ENCODE peak calls at places on chromosomes 6 and 20, in ten cellular contexts. J is NCI-H345; E is brain microvascular endothelial cell; H is HCEC 1CT; T is epithelial cell of esophagus; X is nephron progenitor cell; Y is activated CD4-positive, CD25-positive, alpha-beta regulatory T cell treated with anti-CD3 and anti-CD28 coated beads, Interleukin-2, amount 50 U/mL, for 16 hours; M is adrenal gland; Z is neural crest cell; S is lower leg skin. V is an unnamed sample.
A peak's percentile ranks its signal among the peaks of the same experiment; 100 is the strongest.

GRCh38 chr6:136466789-136467585 is 83.2 kb downstream of the MAP7 start:
- DNase-seq in J (peak; percentile 73), E (no peak), H (no peak), T (no peak), X (no peak), Y (no peak), M (no peak), Z (no peak), S (no peak), V (no peak)

GRCh38 chr6:36131517-36132220 is 1.4 kb downstream of the MAPK13 start:
- DNase-seq in J (peak; percentile 43), E (peak; percentile 77), H (peak; percentile 85), T (peak; percentile 14), X (no peak), Y (peak; percentile 18), M (peak; percentile 93), Z (no peak), S (no peak), V (peak; percentile 63)

GRCh38 chr20:38023181-38024085 is 9.8 kb downstream of the TTI1 start:
- DNase-seq in J (no peak), E (peak; percentile 62), H (peak; percentile 88), T (no peak), X (no peak), Y (no peak), M (no peak), Z (no peak), S (no peak), V (peak; percentile 21)

GRCh38 chr6:111478749-111479148 is 4.3 kb downstream of the REV3L start:
- DNase-seq in J (peak; percentile 81), E (peak; percentile 27), H (peak; percentile 80), T (peak; percentile 65), X (no peak), Y (no peak), M (no peak), Z (no peak), S (no peak), V (peak; percentile 73)

GRCh38 chr6:31776961-31777666 is at the start of gene VWA7:
- DNase-seq in J (peak; percentile 48), E (peak; percentile 54), H (peak; percentile 54), T (peak; percentile 88), X (peak; percentile 60), Y (peak; percentile 38), M (peak; percentile 57), Z (no peak), S (peak; percentile 52), V (peak; percentile 87)

GRCh38 chr6:34148864-34149810 is 3.2 kb upstream of the GRM4 start:
- DNase-seq in J (no peak), E (no peak), H (no peak), T (no peak), X (peak; percentile 65), Y (no peak), M (no peak), Z (no peak), S (no peak), V (no peak)

GRCh38 chr6:15264902-15265761 is 19.3 kb downstream of the JARID2 start:
- DNase-seq in J (no peak), E (no peak), H (peak; percentile 48), T (no peak), X (peak; percentile 20), Y (no peak), M (peak; percentile 77), Z (no peak), S (no peak), V (no peak)

GRCh38 chr6:9766240-9766915 is 648.5 kb downstream of the TFAP2A start:
- DNase-seq in J (no peak), E (peak; percentile 9), H (peak; percentile 90), T (peak; percentile 85), X (no peak), Y (no peak), M (no peak), Z (peak; percentile 5), S (no peak), V (peak; percentile 94)

GRCh38 chr6:123640567-123641187 is 3.9 kb upstream of the TRDN start:
- DNase-seq in J (no peak), E (no peak), H (no peak), T (peak; percentile 4), X (no peak), Y (no peak), M (no peak), Z (no peak), S (no peak), V (peak; percentile 16)

GRCh38 chr6:107083921-107084320 is 31.4 kb downstream of the BEND3 start:
- DNase-seq in J (no peak), E (no peak), H (no peak), T (no peak), X (no peak), Y (no peak), M (no peak), Z (no peak), S (no peak), V (no peak)

GRCh38 chr6:11607381-11607780 is 69.8 kb downstream of the TMEM170B start:
- DNase-seq in J (no peak), E (no peak), H (no peak), T (no peak), X (no peak), Y (no peak), M (no peak), Z (no peak), S (no peak), V (no peak)

GRCh38 chr20:3383878-3384495 is 23.5 kb downstream of the DNAAF9 start:
- DNase-seq in J (no peak), E (no peak), H (no peak), T (no peak), X (no peak), Y (no peak), M (no peak), Z (no peak), S (no peak), V (no peak)

GRCh38 chr6:68527691-68528090 is 107.4 kb upstream of the ADGRB3 start:
- DNase-seq in J (no peak), E (no peak), H (no peak), T (no peak), X (no peak), Y (no peak), M (no peak), Z (no peak), S (no peak), V (no peak)

GRCh38 chr20:47350691-47351545 is 5.6 kb downstream of the ZMYND8 start:
- DNase-seq in J (no peak), E (no peak), H (no peak), T (no peak), X (no peak), Y (no peak), M (no peak), Z (no peak), S (no peak), V (no peak)

GRCh38 chr20:38616457-38616856 is 14.8 kb downstream of the ARHGAP40 start:
- DNase-seq in J (no peak), E (no peak), H (no peak), T (no peak), X (no peak), Y (no peak), M (no peak), Z (no peak), S (no peak), V (no peak)

GRCh38 chr6:17251953-17252352 is 29.2 kb upstream of the RBM24 start:
- DNase-seq in J (no peak), E (no peak), H (no peak), T (no peak), X (no peak), Y (no peak), M (no peak), Z (no peak), S (no peak), V (no peak)

GRCh38 chr20:46757754-46758678 is 48.6 kb downstream of the SLC2A10 start:
- DNase-seq in J (peak; percentile 65), E (peak; percentile 39), H (peak; percentile 45), T (peak; percentile 60), X (peak; percentile 72), Y (peak; percentile 11), M (peak; percentile 39), Z (peak; percentile 62), S (peak; percentile 30), V (peak; percentile 42)

GRCh38 chr6:11761744-11762620 is 16.6 kb downstream of the ADTRP start:
- DNase-seq in J (no peak), E (no peak), H (no peak), T (no peak), X (no peak), Y (no peak), M (no peak), Z (no peak), S (no peak), V (peak; percentile 16)

GRCh38 chr6:32785781-32786533 is 22.6 kb upstream of the HLA-DQB2 start:
- DNase-seq in J (peak; percentile 17), E (peak; percentile 41), H (peak; percentile 57), T (peak; percentile 70), X (peak; percentile 46), Y (no peak), M (peak; percentile 44), Z (peak; percentile 27), S (peak; percentile 55), V (peak; percentile 52)

GRCh38 chr6:165679326-165679725 is 16.3 kb upstream of the PDE10A start:
- DNase-seq in J (no peak), E (no peak), H (no peak), T (no peak), X (peak; percentile 30), Y (no peak), M (no peak), Z (no peak), S (no peak), V (no peak)

GRCh38 chr6:43911625-43912577 is 141.9 kb downstream of the VEGFA start:
- DNase-seq in J (peak; percentile 22), E (no peak), H (no peak), T (no peak), X (no peak), Y (no peak), M (no peak), Z (no peak), S (no peak), V (no peak)

GRCh38 chr6:139013185-139013800 is 15.3 kb upstream of the ABRACL start:
- DNase-seq in J (no peak), E (no peak), H (no peak), T (no peak), X (no peak), Y (no peak), M (no peak), Z (no peak), S (no peak), V (no peak)

GRCh38 chr6:158041788-158042187 is 60.1 kb downstream of the SYNJ2 start:
- DNase-seq in J (no peak), E (no peak), H (no peak), T (no peak), X (no peak), Y (no peak), M (peak; percentile 28), Z (no peak), S (no peak), V (no peak)

GRCh38 chr6:43964659-43965570 is 162.3 kb downstream of the MRPL14 start:
- DNase-seq in J (no peak), E (no peak), H (no peak), T (no peak), X (no peak), Y (no peak), M (no peak), Z (no peak), S (no peak), V (no peak)

GRCh38 chr6:149384464-149384863 is 15.6 kb upstream of the SUMO4 start:
- DNase-seq in J (no peak), E (no peak), H (no peak), T (no peak), X (no peak), Y (no peak), M (no peak), Z (no peak), S (no peak), V (no peak)

GRCh38 chr6:10099648-10100047 is 315.2 kb downstream of the TFAP2A start:
- DNase-seq in J (no peak), E (no peak), H (no peak), T (peak; percentile 23), X (no peak), Y (no peak), M (no peak), Z (no peak), S (peak; percentile 23), V (no peak)

GRCh38 chr6:2970034-2970685 is 1.2 kb downstream of the SERPINB6 start:
- DNase-seq in J (no peak), E (no peak), H (no peak), T (no peak), X (no peak), Y (no peak), M (peak; percentile 25), Z (no peak), S (no peak), V (no peak)

GRCh38 chr6:81766482-81767069 is 14.1 kb upstream of the TENT5A start:
- DNase-seq in J (peak; percentile 16), E (peak; percentile 87), H (peak; percentile 83), T (peak; percentile 58), X (no peak), Y (no peak), M (no peak), Z (no peak), S (peak; percentile 35), V (peak; percentile 61)

V was measured in HT1080.